ENCODE peak calls at places on chromosomes 2 and 18, in six cellular contexts. One of them, this sample, is unnamed.

GRCh38 chr2:228827056-228827455 is 444.0 kb downstream of the PID1 start:
- DNase-seq in GM12878: no peak
- DNase-seq in HepG2: no peak
- DNase-seq in K562: no peak
- DNase-seq in A549: no peak
- DNase-seq in H1: no peak
- DNase-seq in this sample: peak

GRCh38 chr2:212908682-212909435 is 242.6 kb downstream of the IKZF2 start:
- DNase-seq in A549: no peak
- DNase-seq in HepG2: no peak
- DNase-seq in K562: no peak
- DNase-seq in H1: no peak
- DNase-seq in GM12878: no peak
- DNase-seq in this sample: no peak

GRCh38 chr2:53740170-53740569 is 27.4 kb upstream of the CHAC2 start:
- DNase-seq in GM12878: no peak
- DNase-seq in H1: no peak
- DNase-seq in K562: peak
- DNase-seq in A549: no peak
- DNase-seq in HepG2: peak
- DNase-seq in this sample: peak

GRCh38 chr2:108858894-108859293 is 72.3 kb downstream of the CCDC138 start:
- DNase-seq in K562: no peak
- DNase-seq in H1: no peak
- DNase-seq in A549: no peak
- DNase-seq in GM12878: no peak
- DNase-seq in HepG2: no peak
- DNase-seq in this sample: no peak

GRCh38 chr2:47015206-47015605 is 99.6 kb upstream of the MCFD2 start:
- DNase-seq in GM12878: no peak
- DNase-seq in A549: no peak
- DNase-seq in K562: no peak
- DNase-seq in H1: no peak
- DNase-seq in HepG2: peak
- DNase-seq in this sample: peak

GRCh38 chr18:59846814-59847490 is 52.8 kb upstream of the PMAIP1 start:
- DNase-seq in HepG2: no peak
- DNase-seq in H1: no peak
- DNase-seq in GM12878: peak
- DNase-seq in K562: no peak
- DNase-seq in A549: no peak
- DNase-seq in this sample: no peak

GRCh38 chr2:200455958-200456421 is 53.9 kb downstream of the KCTD18 start:
- DNase-seq in H1: no peak
- DNase-seq in HepG2: no peak
- DNase-seq in K562: peak
- DNase-seq in GM12878: peak
- DNase-seq in A549: no peak
- DNase-seq in this sample: no peak

GRCh38 chr2:178143481-178143880 is 31.2 kb downstream of the RBM45 start:
- DNase-seq in GM12878: no peak
- DNase-seq in HepG2: no peak
- DNase-seq in A549: no peak
- DNase-seq in H1: no peak
- DNase-seq in K562: no peak
- DNase-seq in this sample: no peak

GRCh38 chr2:203498161-203498560 is 36.9 kb downstream of the RAPH1 start:
- DNase-seq in H1: no peak
- DNase-seq in HepG2: no peak
- DNase-seq in K562: no peak
- DNase-seq in A549: peak
- DNase-seq in GM12878: no peak
- DNase-seq in this sample: no peak

GRCh38 chr2:212918336-212918735 is 233.1 kb downstream of the IKZF2 start:
- DNase-seq in HepG2: no peak
- DNase-seq in A549: no peak
- DNase-seq in K562: no peak
- DNase-seq in H1: no peak
- DNase-seq in GM12878: no peak
- DNase-seq in this sample: no peak

GRCh38 chr18:49059028-49059670 is 108.4 kb upstream of the SMAD7 start:
- DNase-seq in K562: peak
- DNase-seq in H1: no peak
- DNase-seq in GM12878: no peak
- DNase-seq in HepG2: peak
- DNase-seq in A549: no peak
- DNase-seq in this sample: no peak

GRCh38 chr2:3143602-3144001 is 234.0 kb downstream of the EIPR1 start:
- DNase-seq in GM12878: no peak
- DNase-seq in A549: no peak
- DNase-seq in HepG2: no peak
- DNase-seq in H1: no peak
- DNase-seq in K562: no peak
- DNase-seq in this sample: no peak

GRCh38 chr2:218168635-218169462 is 2.1 kb upstream of the CXCR1 start:
- DNase-seq in GM12878: no peak
- DNase-seq in A549: peak
- DNase-seq in H1: peak
- DNase-seq in HepG2: peak
- DNase-seq in K562: peak
- DNase-seq in this sample: peak

GRCh38 chr2:97675714-97676113 is 6.2 kb downstream of the C2orf92 start:
- DNase-seq in A549: no peak
- DNase-seq in H1: no peak
- DNase-seq in GM12878: no peak
- DNase-seq in K562: no peak
- DNase-seq in HepG2: no peak
- DNase-seq in this sample: no peak

GRCh38 chr2:97674396-97674795 is 4.9 kb downstream of the C2orf92 start:
- DNase-seq in GM12878: no peak
- DNase-seq in A549: no peak
- DNase-seq in K562: no peak
- DNase-seq in H1: no peak
- DNase-seq in HepG2: no peak
- DNase-seq in this sample: no peak

GRCh38 chr2:97671526-97671925 is 2.0 kb downstream of the C2orf92 start:
- DNase-seq in A549: no peak
- DNase-seq in H1: no peak
- DNase-seq in K562: no peak
- DNase-seq in HepG2: no peak
- DNase-seq in GM12878: no peak
- DNase-seq in this sample: no peak

GRCh38 chr2:97673187-97673914 is 3.8 kb downstream of the C2orf92 start:
- DNase-seq in K562: peak
- DNase-seq in A549: no peak
- DNase-seq in H1: no peak
- DNase-seq in GM12878: no peak
- DNase-seq in HepG2: no peak
- DNase-seq in this sample: no peak

GRCh38 chr2:97673915-97674283 is 4.4 kb downstream of the C2orf92 start:
- DNase-seq in GM12878: no peak
- DNase-seq in A549: no peak
- DNase-seq in K562: peak
- DNase-seq in H1: no peak
- DNase-seq in HepG2: no peak
- DNase-seq in this sample: no peak
- TF ChIP-seq CHD2 in GM12878: peak
- TF ChIP-seq CHD2 in A549: no peak
- TF ChIP-seq CHD2 in K562: no peak
- TF ChIP-seq CHD2 in H1: no peak
- TF ChIP-seq CHD2 in HepG2: no peak
- TF ChIP-seq CHD2 in this sample: no peak

GRCh38 chr2:905833-906140 is 44.9 kb upstream of the SNTG2 start:
- DNase-seq in HepG2: no peak
- DNase-seq in GM12878: no peak
- DNase-seq in H1: peak
- DNase-seq in A549: no peak
- DNase-seq in K562: no peak
- DNase-seq in this sample: no peak

GRCh38 chr2:905091-905832 is 45.4 kb upstream of the SNTG2 start:
- DNase-seq in H1: peak
- DNase-seq in K562: no peak
- DNase-seq in A549: no peak
- DNase-seq in GM12878: no peak
- DNase-seq in HepG2: no peak
- DNase-seq in this sample: no peak

GRCh38 chr2:904243-905024 is 46.2 kb upstream of the SNTG2 start:
- DNase-seq in HepG2: no peak
- DNase-seq in A549: no peak
- DNase-seq in H1: no peak
- DNase-seq in K562: no peak
- DNase-seq in GM12878: no peak
- DNase-seq in this sample: no peak

GRCh38 chr2:902584-902983 is 48.1 kb upstream of the SNTG2 start:
- DNase-seq in A549: no peak
- DNase-seq in H1: no peak
- DNase-seq in HepG2: no peak
- DNase-seq in GM12878: no peak
- DNase-seq in K562: no peak
- DNase-seq in this sample: no peak

DNA sequence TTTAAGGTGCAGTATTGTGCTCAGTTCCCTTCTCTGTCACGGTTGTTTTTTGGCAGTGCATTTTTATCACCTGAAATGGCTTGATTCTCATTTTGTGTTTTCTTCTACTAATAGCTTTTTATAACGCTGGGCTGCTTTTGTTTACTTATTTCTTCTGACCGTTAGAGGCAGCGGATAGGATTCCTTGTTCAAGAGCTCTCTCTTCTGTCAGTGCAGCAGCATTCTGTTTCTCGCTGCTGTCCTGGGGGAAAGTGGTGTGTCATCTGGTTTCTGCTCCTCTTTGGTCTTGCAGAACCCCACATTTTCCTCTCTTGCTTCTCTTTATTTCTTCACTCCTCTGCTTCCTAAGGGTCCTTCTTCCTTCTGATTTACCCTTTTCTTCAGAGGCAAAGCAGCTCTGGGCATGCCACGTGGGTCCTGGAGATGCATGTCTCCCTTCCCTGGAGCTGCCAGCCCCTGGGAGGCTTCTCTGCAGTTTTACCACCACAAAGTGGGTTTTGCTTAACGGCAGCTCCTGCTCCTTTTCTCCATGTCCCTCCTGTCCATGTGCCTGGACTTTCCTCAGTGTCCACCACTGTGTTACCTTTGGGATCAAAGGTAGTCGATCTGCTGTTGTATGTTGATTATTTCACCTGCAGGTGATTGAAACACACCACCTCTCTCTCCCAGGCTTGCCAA is 47.3 kb upstream of the SNTG2 start:
- DNase-seq in GM12878: no peak
- DNase-seq in A549: no peak
- DNase-seq in HepG2: no peak
- DNase-seq in K562: no peak
- DNase-seq in H1: peak
- DNase-seq in this sample: no peak
- TF ChIP-seq CTCF in GM12878: no peak
- TF ChIP-seq CTCF in A549: no peak
- TF ChIP-seq CTCF in HepG2: no peak
- TF ChIP-seq CTCF in K562: no peak
- TF ChIP-seq CTCF in H1: no peak
- TF ChIP-seq CTCF in this sample: no peak

GRCh38 chr2:137806102-137806805 is 158.0 kb upstream of the HNMT start:
- DNase-seq in A549: no peak
- DNase-seq in HepG2: no peak
- DNase-seq in K562: no peak
- DNase-seq in GM12878: no peak
- DNase-seq in H1: no peak
- DNase-seq in this sample: no peak

GRCh38 chr2:137809837-137810236 is 154.4 kb upstream of the HNMT start:
- DNase-seq in A549: no peak
- DNase-seq in GM12878: no peak
- DNase-seq in H1: no peak
- DNase-seq in HepG2: no peak
- DNase-seq in K562: no peak
- DNase-seq in this sample: no peak

GRCh38 chr2:137813176-137813575 is 151.1 kb upstream of the HNMT start:
- DNase-seq in K562: no peak
- DNase-seq in GM12878: no peak
- DNase-seq in H1: no peak
- DNase-seq in A549: no peak
- DNase-seq in HepG2: no peak
- DNase-seq in this sample: no peak

GRCh38 chr2:137809252-137809651 is 155.0 kb upstream of the HNMT start:
- DNase-seq in A549: no peak
- DNase-seq in HepG2: no peak
- DNase-seq in H1: no peak
- DNase-seq in GM12878: no peak
- DNase-seq in K562: no peak
- DNase-seq in this sample: no peak
- TF ChIP-seq CHD2 in A549: no peak
- TF ChIP-seq CHD2 in HepG2: no peak
- TF ChIP-seq CHD2 in H1: no peak
- TF ChIP-seq CHD2 in GM12878: no peak
- TF ChIP-seq CHD2 in K562: no peak
- TF ChIP-seq CHD2 in this sample: no peak

GRCh38 chr2:191015229-191015628 is 1.3 kb upstream of the STAT1 start:
- DNase-seq in H1: no peak
- DNase-seq in GM12878: no peak
- DNase-seq in K562: no peak
- DNase-seq in HepG2: no peak
- DNase-seq in A549: no peak
- DNase-seq in this sample: no peak

GRCh38 chr2:191014653-191015020 is 666 bp upstream of the STAT1 start:
- DNase-seq in HepG2: no peak
- DNase-seq in K562: no peak
- DNase-seq in GM12878: no peak
- DNase-seq in A549: no peak
- DNase-seq in H1: no peak
- DNase-seq in this sample: no peak

GRCh38 chr2:191013617-191013875 is 425 bp downstream of the STAT1 start:
- DNase-seq in K562: no peak
- DNase-seq in H1: no peak
- DNase-seq in A549: no peak
- DNase-seq in HepG2: no peak
- DNase-seq in GM12878: no peak
- DNase-seq in this sample: no peak

GRCh38 chr2:191012845-191013616 is 940 bp downstream of the STAT1 start:
- DNase-seq in H1: no peak
- DNase-seq in HepG2: peak
- DNase-seq in A549: peak
- DNase-seq in K562: no peak
- DNase-seq in GM12878: no peak
- DNase-seq in this sample: peak

DNA sequence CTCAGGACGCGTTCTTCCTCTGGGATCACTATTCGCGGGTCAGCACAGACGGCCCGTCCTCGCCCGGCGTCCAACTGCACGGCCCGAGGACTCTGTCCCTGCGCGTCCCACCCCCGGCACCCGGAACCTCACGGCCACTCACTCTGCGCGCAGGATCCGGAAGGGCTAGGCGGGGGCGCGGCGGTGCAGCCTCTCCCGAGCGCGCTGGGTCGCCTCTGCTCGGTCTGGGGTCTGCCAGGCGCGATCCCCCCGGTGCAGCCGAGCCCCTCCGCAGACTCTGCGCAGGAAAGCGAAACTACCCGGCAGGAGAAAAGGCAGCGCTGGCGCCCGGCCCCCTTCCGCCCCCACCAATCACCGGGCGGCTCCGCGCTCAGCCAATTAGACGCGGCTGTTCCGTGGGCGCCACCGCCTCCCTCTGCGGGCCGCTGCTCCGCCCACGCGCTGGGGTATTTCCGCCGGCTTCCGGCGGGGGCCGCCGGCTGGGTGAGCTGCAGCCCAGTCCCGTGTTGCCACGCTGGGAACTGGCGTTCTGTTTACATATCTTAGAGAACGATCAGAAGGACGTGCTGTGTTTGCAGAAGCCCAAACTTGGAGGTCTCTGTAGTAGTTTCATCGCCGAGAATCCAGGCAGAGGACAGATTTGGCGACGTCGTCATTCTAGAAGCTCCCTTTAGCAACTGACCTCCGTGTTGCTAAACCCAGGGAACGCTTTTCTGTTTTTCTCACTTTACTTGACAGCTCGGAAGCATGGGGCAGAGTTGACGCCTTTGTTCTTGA is at the start of gene STAT1:
- DNase-seq in HepG2: peak
- DNase-seq in GM12878: peak
- DNase-seq in H1: peak
- DNase-seq in K562: peak
- DNase-seq in A549: peak
- DNase-seq in this sample: peak
- TF ChIP-seq CTCF in HepG2: peak
- TF ChIP-seq CTCF in GM12878: no peak
- TF ChIP-seq CTCF in H1: no peak
- TF ChIP-seq CTCF in K562: no peak
- TF ChIP-seq CTCF in A549: no peak
- TF ChIP-seq CTCF in this sample: no peak